ENCODE peak calls at places on chromosomes 1 and 21, in ten cellular contexts. L is body of pancreas, O is A549, F is adrenal gland, D is K562, E is IMR-90, P is uterus, J is H1, W is lower leg skin, X is HCT116. Q is an unnamed sample.

GRCh38 chr1:188402986-188403385 is 1574.2 kb downstream of the PLA2G4A start:
- DNase-seq in E (no peak), J (no peak), F (no peak), P (no peak), D (no peak), W (no peak), X (no peak), L (no peak), O (no peak), Q (no peak)

GRCh38 chr21:45550552-45551210 is 8.4 kb upstream of the SLC19A1 start:
- DNase-seq in P (no peak), J (no peak), W (peak; percentile 85), E (no peak), D (no peak), F (no peak), O (no peak), X (no peak), L (no peak), Q (no peak)

GRCh38 chr1:40383488-40384412 is 10.2 kb downstream of the SMAP2 start:
- DNase-seq in X (no peak), E (peak; percentile 93), J (no peak), P (no peak), O (no peak), D (peak; percentile 33), W (no peak), L (peak; percentile 46), F (no peak), Q (no peak)

GRCh38 chr1:1799716-1800115 is 21.4 kb upstream of the NADK start:
- DNase-seq in J (no peak), E (no peak), D (no peak), F (no peak), O (no peak), X (no peak), P (no peak), L (no peak), W (no peak), Q (no peak)

GRCh38 chr1:165364432-165365133 is 8.1 kb upstream of the LMX1A start:
- DNase-seq in L (no peak), E (no peak), W (peak; percentile 95), X (peak; percentile 45), J (no peak), D (no peak), P (no peak), O (no peak), F (no peak), Q (no peak)

GRCh38 chr1:72530646-72531045 is 248.3 kb upstream of the NEGR1 start:
- DNase-seq in P (no peak), W (no peak), J (no peak), O (no peak), E (no peak), D (no peak), F (no peak), X (no peak), L (no peak), Q (no peak)

GRCh38 chr1:169595764-169596711 is 9.8 kb upstream of the F5 start:
- DNase-seq in O (no peak), D (no peak), W (no peak), X (no peak), E (peak; percentile 35), F (no peak), L (no peak), P (no peak), J (no peak), Q (peak; percentile 46)

GRCh38 chr1:55302972-55303371 is 87.8 kb upstream of the USP24 start:
- DNase-seq in J (no peak), P (no peak), L (no peak), E (no peak), F (no peak), W (no peak), D (no peak), O (no peak), X (no peak), Q (no peak)

GRCh38 chr1:75130865-75131592 is 3.2 kb upstream of the LHX8 start:
- DNase-seq in E (no peak), J (peak; percentile 73), F (no peak), D (no peak), P (no peak), O (no peak), X (no peak), W (no peak), L (no peak), Q (no peak)

GRCh38 chr1:229480500-229480899 is 27.6 kb downstream of the NUP133 start:
- DNase-seq in X (no peak), J (no peak), L (no peak), O (no peak), F (no peak), W (no peak), D (no peak), P (no peak), E (no peak), Q (no peak)

GRCh38 chr1:229479660-229480399 is 28.3 kb downstream of the NUP133 start:
- DNase-seq in F (no peak), O (no peak), D (no peak), P (no peak), L (no peak), J (no peak), W (no peak), E (no peak), X (no peak), Q (no peak)

GRCh38 chr1:229474491-229474890 is 33.6 kb downstream of the NUP133 start:
- DNase-seq in O (no peak), X (no peak), L (no peak), J (no peak), W (no peak), F (no peak), P (no peak), E (no peak), D (no peak), Q (no peak)

DNA sequence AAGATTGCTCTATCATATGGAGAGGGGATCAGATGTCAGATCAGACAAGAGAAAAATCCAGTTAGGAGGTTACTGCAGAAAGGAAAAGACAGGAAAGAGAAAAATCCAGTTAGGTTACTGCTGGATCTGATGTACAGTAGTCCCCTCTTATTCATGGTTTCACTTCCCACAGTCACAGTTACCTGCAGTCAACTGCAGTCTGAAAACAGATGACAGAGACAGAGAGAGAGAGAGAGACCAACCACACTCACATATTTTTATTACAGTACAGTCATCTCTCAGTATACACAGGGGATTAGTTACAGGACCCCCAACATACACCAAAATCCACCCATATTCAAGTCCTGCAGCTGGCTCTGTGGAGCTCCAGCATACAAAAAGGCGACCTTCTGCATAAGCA is 29.3 kb downstream of the NUP133 start:
- DNase-seq in E (no peak), F (no peak), D (no peak), W (no peak), L (no peak), J (no peak), P (no peak), X (no peak), O (no peak), Q (no peak)
- TF ChIP-seq POLR2A in E (no peak), F (no peak), D (no peak), W (no peak), L (no peak), J (no peak), P (no peak), X (no peak), O (no peak), Q (no peak)

DNA sequence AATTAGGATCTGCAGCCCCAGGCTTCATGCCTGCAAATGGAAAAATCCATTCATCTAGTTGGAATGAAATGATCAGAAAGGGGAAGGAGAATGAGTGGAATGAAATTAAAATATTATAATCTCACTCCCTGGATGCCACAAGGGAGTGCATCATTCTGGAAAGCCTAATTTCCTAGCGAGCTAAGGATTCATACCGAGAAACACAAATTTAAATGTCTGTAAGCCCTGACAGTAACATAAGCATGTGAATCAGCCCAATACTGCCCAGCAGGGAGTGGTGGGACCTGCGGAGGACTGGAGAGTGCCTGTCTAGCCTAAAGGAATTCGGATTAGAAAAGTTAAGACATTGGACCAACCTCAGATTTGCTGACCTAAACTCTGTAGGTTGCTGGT is 38.3 kb upstream of the RCAN3 start:
- DNase-seq in P (no peak), J (no peak), F (no peak), X (no peak), E (peak; percentile 37), L (no peak), D (no peak), O (no peak), W (no peak), Q (no peak)
- H3K4me3 ChIP-seq in P (no peak overlapping the region), J (peak overlapping the region; percentile 7), F (no peak overlapping the region), X (no peak overlapping the region), E (no peak overlapping the region), L (no peak overlapping the region), D (no peak overlapping the region), O (no peak overlapping the region), W (no peak overlapping the region), Q (no peak overlapping the region)

GRCh38 chr21:43361493-43362296 is 65.2 kb downstream of the SIK1 start:
- DNase-seq in P (no peak), W (peak; percentile 93), F (no peak), X (no peak), O (no peak), L (no peak), E (peak; percentile 79), J (no peak), D (no peak), Q (peak; percentile 16)
- TF ChIP-seq POLR2A in P (no peak), W (no peak), F (peak; percentile 21), X (no peak), O (no peak), L (no peak), E (peak; percentile 79), J (no peak), D (no peak), Q (no peak)

GRCh38 chr1:4033732-4034131 is 133.7 kb upstream of the C1orf174 start:
- DNase-seq in P (no peak), W (no peak), X (no peak), L (no peak), D (no peak), F (no peak), E (no peak), J (no peak), O (no peak), Q (no peak)
- H3K4me3 ChIP-seq in P (no peak overlapping the region), W (no peak overlapping the region), X (no peak overlapping the region), L (no peak overlapping the region), D (no peak overlapping the region), F (no peak overlapping the region), E (no peak overlapping the region), J (no peak overlapping the region), O (no peak overlapping the region), Q (no peak overlapping the region)

Q was measured in endothelial cell of umbilical vein.